ENCODE peak calls at places on chromosomes 1 and 21, in ten cellular contexts. J is T follicular helper cell; K is HFF-Myc; U is T-helper 17 cell; O is MV-4-11; I is brain microvascular endothelial cell; H is H7; C is skeletal muscle cell; V is AG09309; A is stimulated activated CD8-positive, alpha-beta memory T cell treated with anti-CD3 and anti-CD28 coated beads, Interleukin-4, amount 100 ng/mL, for 1 hour. Q is an unnamed sample.

GRCh38 chr1:203464226-203464625 is 11.4 kb upstream of the PRELP start:
- DNase-seq in J (no peak), K (no peak), U (no peak), O (no peak), I (no peak), H (no peak), C (no peak), V (no peak), A (no peak), Q (no peak)

GRCh38 chr1:105326883-105327282 is 1577.2 kb downstream of the AMY1C start:
- DNase-seq in J (no peak), K (no peak), U (no peak), O (no peak), I (no peak), H (no peak), C (no peak), V (no peak), A (no peak), Q (no peak)

GRCh38 chr1:188715566-188715965 is 1762.1 kb downstream of the BRINP3 start:
- DNase-seq in J (no peak), K (no peak), U (no peak), O (no peak), I (no peak), H (peak; percentile 3), C (no peak), V (no peak), A (no peak), Q (no peak)

GRCh38 chr1:185912504-185912903 is 178.3 kb downstream of the HMCN1 start:
- DNase-seq in J (no peak), K (no peak), U (no peak), O (no peak), I (no peak), H (peak; percentile 11), C (no peak), V (no peak), A (no peak), Q (no peak)

GRCh38 chr1:162541619-162542141 is 19.8 kb upstream of the UAP1 start:
- DNase-seq in J (no peak), K (peak; percentile 78), U (no peak), O (no peak), I (peak; percentile 93), H (no peak), C (peak; percentile 95), V (peak; percentile 96), A (no peak), Q (no peak)

GRCh38 chr21:21111309-21111920 is 113.2 kb downstream of the NCAM2 start:
- DNase-seq in J (no peak), K (no peak), U (no peak), O (no peak), I (no peak), H (no peak), C (no peak), V (no peak), A (no peak), Q (no peak)

GRCh38 chr1:198253668-198254067 is 96.9 kb downstream of the NEK7 start:
- DNase-seq in J (no peak), K (no peak), U (no peak), O (peak; percentile 82), I (peak; percentile 41), H (no peak), C (peak; percentile 24), V (no peak), A (no peak), Q (peak; percentile 30)

GRCh38 chr1:77671836-77672235 is 10.6 kb downstream of the ZZZ3 start:
- DNase-seq in J (no peak), K (no peak), U (no peak), O (no peak), I (peak; percentile 44), H (no peak), C (peak; percentile 12), V (no peak), A (no peak), Q (no peak)

GRCh38 chr1:201268604-201269151 is 14.6 kb upstream of the PKP1 start:
- DNase-seq in J (no peak), K (peak; percentile 44), U (no peak), O (no peak), I (peak; percentile 87), H (no peak), C (peak; percentile 86), V (peak; percentile 52), A (no peak), Q (no peak)

GRCh38 chr1:236269439-236269838 is 12.3 kb downstream of the ERO1B start:
- DNase-seq in J (no peak), K (no peak), U (no peak), O (peak; percentile 33), I (no peak), H (no peak), C (no peak), V (no peak), A (no peak), Q (no peak)

GRCh38 chr1:81340258-81340657 is 460.5 kb upstream of the ADGRL2 start:
- DNase-seq in J (no peak), K (no peak), U (no peak), O (no peak), I (no peak), H (no peak), C (no peak), V (no peak), A (no peak), Q (no peak)

Q was measured in NB4.